ENCODE peak calls at places on chromosomes 3 and 15, in six cellular contexts. One of them, this sample, is unnamed.

GRCh38 chr15:75751901-75752300 is 39.3 kb upstream of the CSPG4 start:
- DNase-seq in omental fat pad: no peak
- DNase-seq in chondrocyte: no peak
- DNase-seq in brain microvascular endothelial cell: no peak
- DNase-seq in PC-9: no peak
- DNase-seq in WTC11: no peak
- DNase-seq in this sample: peak; percentile 68

GRCh38 chr3:159787794-159788205 is 200.8 kb upstream of the IL12A start:
- DNase-seq in WTC11: no peak
- DNase-seq in brain microvascular endothelial cell: peak; percentile 94
- DNase-seq in omental fat pad: no peak
- DNase-seq in chondrocyte: no peak
- DNase-seq in PC-9: peak; percentile 71
- DNase-seq in this sample: no peak

GRCh38 chr3:15616053-15616452 is 14.5 kb downstream of the BTD start:
- DNase-seq in PC-9: no peak
- DNase-seq in brain microvascular endothelial cell: peak; percentile 55
- DNase-seq in omental fat pad: no peak
- DNase-seq in chondrocyte: no peak
- DNase-seq in WTC11: no peak
- DNase-seq in this sample: no peak

GRCh38 chr3:99966657-99967420 is 147.5 kb downstream of the FILIP1L start:
- DNase-seq in brain microvascular endothelial cell: no peak
- DNase-seq in omental fat pad: no peak
- DNase-seq in WTC11: no peak
- DNase-seq in PC-9: no peak
- DNase-seq in chondrocyte: no peak
- DNase-seq in this sample: no peak

GRCh38 chr3:124878561-124879394 is 8.4 kb downstream of the ITGB5 start:
- DNase-seq in WTC11: no peak
- DNase-seq in PC-9: peak; percentile 80
- DNase-seq in chondrocyte: no peak
- DNase-seq in omental fat pad: no peak
- DNase-seq in brain microvascular endothelial cell: peak; percentile 91
- DNase-seq in this sample: peak; percentile 84

GRCh38 chr3:41431386-41431785 is 232.1 kb downstream of the CTNNB1 start:
- DNase-seq in brain microvascular endothelial cell: no peak
- DNase-seq in chondrocyte: no peak
- DNase-seq in omental fat pad: no peak
- DNase-seq in PC-9: no peak
- DNase-seq in WTC11: no peak
- DNase-seq in this sample: no peak

GRCh38 chr15:28084547-28084946 is 14.6 kb downstream of the OCA2 start:
- DNase-seq in chondrocyte: no peak
- DNase-seq in omental fat pad: no peak
- DNase-seq in brain microvascular endothelial cell: no peak
- DNase-seq in WTC11: no peak
- DNase-seq in PC-9: no peak
- DNase-seq in this sample: no peak

GRCh38 chr3:55267206-55267930 is 219.7 kb downstream of the WNT5A start:
- DNase-seq in WTC11: no peak
- DNase-seq in chondrocyte: no peak
- DNase-seq in omental fat pad: no peak
- DNase-seq in PC-9: no peak
- DNase-seq in brain microvascular endothelial cell: no peak
- DNase-seq in this sample: no peak

GRCh38 chr15:70265986-70266385 is 168.3 kb upstream of the TLE3 start:
- DNase-seq in PC-9: no peak
- DNase-seq in omental fat pad: no peak
- DNase-seq in WTC11: no peak
- DNase-seq in brain microvascular endothelial cell: no peak
- DNase-seq in chondrocyte: no peak
- DNase-seq in this sample: no peak

GRCh38 chr3:138256022-138256421 is 68.9 kb downstream of the ARMC8 start:
- DNase-seq in brain microvascular endothelial cell: no peak
- DNase-seq in PC-9: no peak
- DNase-seq in chondrocyte: no peak
- DNase-seq in WTC11: no peak
- DNase-seq in omental fat pad: no peak
- DNase-seq in this sample: no peak

GRCh38 chr3:195012571-195012970 is 258.4 kb downstream of the XXYLT1 start:
- DNase-seq in chondrocyte: no peak
- DNase-seq in WTC11: no peak
- DNase-seq in omental fat pad: no peak
- DNase-seq in brain microvascular endothelial cell: no peak
- DNase-seq in PC-9: no peak
- DNase-seq in this sample: no peak

GRCh38 chr15:37106490-37107001 is 6.2 kb upstream of the MEIS2 start:
- DNase-seq in chondrocyte: no peak
- DNase-seq in WTC11: peak; percentile 62
- DNase-seq in PC-9: no peak
- DNase-seq in brain microvascular endothelial cell: no peak
- DNase-seq in omental fat pad: no peak
- DNase-seq in this sample: no peak

GRCh38 chr3:53114011-53114400 is 16.2 kb downstream of the RFT1 start:
- DNase-seq in WTC11: peak; percentile 85
- DNase-seq in omental fat pad: peak; percentile 80
- DNase-seq in PC-9: peak; percentile 69
- DNase-seq in chondrocyte: no peak
- DNase-seq in brain microvascular endothelial cell: peak; percentile 73
- DNase-seq in this sample: peak; percentile 82

GRCh38 chr3:4409415-4409814 is 57.7 kb downstream of the SUMF1 start:
- DNase-seq in chondrocyte: no peak
- DNase-seq in WTC11: no peak
- DNase-seq in brain microvascular endothelial cell: no peak
- DNase-seq in PC-9: no peak
- DNase-seq in omental fat pad: no peak
- DNase-seq in this sample: no peak

GRCh38 chr3:106578911-106579310 is 710.1 kb upstream of the CBLB start:
- DNase-seq in WTC11: no peak
- DNase-seq in omental fat pad: no peak
- DNase-seq in chondrocyte: no peak
- DNase-seq in brain microvascular endothelial cell: no peak
- DNase-seq in PC-9: no peak
- DNase-seq in this sample: no peak

GRCh38 chr3:183123891-183124290 is 24.6 kb upstream of the MCCC1 start:
- DNase-seq in brain microvascular endothelial cell: no peak
- DNase-seq in chondrocyte: no peak
- DNase-seq in omental fat pad: no peak
- DNase-seq in WTC11: no peak
- DNase-seq in PC-9: no peak
- DNase-seq in this sample: no peak

GRCh38 chr3:38039101-38039898 is at the start of gene DLEC1:
- DNase-seq in brain microvascular endothelial cell: peak; percentile 38
- DNase-seq in WTC11: peak; percentile 81
- DNase-seq in PC-9: peak; percentile 54
- DNase-seq in chondrocyte: no peak
- DNase-seq in omental fat pad: no peak
- DNase-seq in this sample: peak; percentile 91

GRCh38 chr3:31765856-31766255 is 215.2 kb downstream of the OSBPL10 start:
- DNase-seq in WTC11: no peak
- DNase-seq in chondrocyte: no peak
- DNase-seq in omental fat pad: no peak
- DNase-seq in brain microvascular endothelial cell: no peak
- DNase-seq in PC-9: no peak
- DNase-seq in this sample: no peak

GRCh38 chr3:48826451-48826850 is 21.2 kb downstream of the PRKAR2A start:
- DNase-seq in chondrocyte: no peak
- DNase-seq in PC-9: no peak
- DNase-seq in omental fat pad: no peak
- DNase-seq in WTC11: no peak
- DNase-seq in brain microvascular endothelial cell: peak; percentile 96
- DNase-seq in this sample: peak; percentile 25

GRCh38 chr3:124653788-124654469 is 76.3 kb upstream of the UMPS start:
- DNase-seq in omental fat pad: no peak
- DNase-seq in brain microvascular endothelial cell: no peak
- DNase-seq in chondrocyte: no peak
- DNase-seq in PC-9: no peak
- DNase-seq in WTC11: no peak
- DNase-seq in this sample: no peak

GRCh38 chr3:13285007-13285567 is 135.0 kb downstream of the NUP210 start:
- DNase-seq in PC-9: no peak
- DNase-seq in omental fat pad: no peak
- DNase-seq in chondrocyte: peak; percentile 52
- DNase-seq in WTC11: no peak
- DNase-seq in brain microvascular endothelial cell: no peak
- DNase-seq in this sample: no peak

GRCh38 chr3:150238043-150238802 is 169.9 kb upstream of the TSC22D2 start:
- DNase-seq in brain microvascular endothelial cell: no peak
- DNase-seq in omental fat pad: no peak
- DNase-seq in chondrocyte: no peak
- DNase-seq in PC-9: peak; percentile 47
- DNase-seq in WTC11: no peak
- DNase-seq in this sample: no peak

GRCh38 chr3:150239764-150240163 is 168.3 kb upstream of the TSC22D2 start:
- DNase-seq in omental fat pad: no peak
- DNase-seq in WTC11: no peak
- DNase-seq in brain microvascular endothelial cell: no peak
- DNase-seq in chondrocyte: no peak
- DNase-seq in PC-9: no peak
- DNase-seq in this sample: no peak

GRCh38 chr3:150237490-150237889 is 170.6 kb upstream of the TSC22D2 start:
- DNase-seq in omental fat pad: no peak
- DNase-seq in WTC11: no peak
- DNase-seq in PC-9: peak; percentile 75
- DNase-seq in chondrocyte: no peak
- DNase-seq in brain microvascular endothelial cell: no peak
- DNase-seq in this sample: no peak

GRCh38 chr3:150240891-150241290 is 167.2 kb upstream of the TSC22D2 start:
- DNase-seq in omental fat pad: no peak
- DNase-seq in chondrocyte: no peak
- DNase-seq in PC-9: no peak
- DNase-seq in brain microvascular endothelial cell: no peak
- DNase-seq in WTC11: no peak
- DNase-seq in this sample: no peak

GRCh38 chr3:150238995-150239612 is 169.0 kb upstream of the TSC22D2 start:
- DNase-seq in chondrocyte: no peak
- DNase-seq in PC-9: peak; percentile 36
- DNase-seq in brain microvascular endothelial cell: no peak
- DNase-seq in WTC11: peak; percentile 44
- DNase-seq in omental fat pad: no peak
- DNase-seq in this sample: no peak
- TF ChIP-seq CTCF in chondrocyte: peak; percentile 71
- TF ChIP-seq CTCF in PC-9: peak; percentile 62
- TF ChIP-seq CTCF in brain microvascular endothelial cell: peak; percentile 67
- TF ChIP-seq CTCF in WTC11: peak; percentile 18
- TF ChIP-seq CTCF in omental fat pad: no peak
- TF ChIP-seq CTCF in this sample: no peak

GRCh38 chr15:64247535-64247905 is 84.7 kb upstream of the PPIB start:
- DNase-seq in omental fat pad: no peak
- DNase-seq in PC-9: no peak
- DNase-seq in WTC11: no peak
- DNase-seq in brain microvascular endothelial cell: no peak
- DNase-seq in chondrocyte: no peak
- DNase-seq in this sample: no peak
- TF ChIP-seq CTCF in omental fat pad: no peak
- TF ChIP-seq CTCF in PC-9: no peak
- TF ChIP-seq CTCF in WTC11: no peak
- TF ChIP-seq CTCF in brain microvascular endothelial cell: no peak
- TF ChIP-seq CTCF in chondrocyte: no peak
- TF ChIP-seq CTCF in this sample: no peak

DNA sequence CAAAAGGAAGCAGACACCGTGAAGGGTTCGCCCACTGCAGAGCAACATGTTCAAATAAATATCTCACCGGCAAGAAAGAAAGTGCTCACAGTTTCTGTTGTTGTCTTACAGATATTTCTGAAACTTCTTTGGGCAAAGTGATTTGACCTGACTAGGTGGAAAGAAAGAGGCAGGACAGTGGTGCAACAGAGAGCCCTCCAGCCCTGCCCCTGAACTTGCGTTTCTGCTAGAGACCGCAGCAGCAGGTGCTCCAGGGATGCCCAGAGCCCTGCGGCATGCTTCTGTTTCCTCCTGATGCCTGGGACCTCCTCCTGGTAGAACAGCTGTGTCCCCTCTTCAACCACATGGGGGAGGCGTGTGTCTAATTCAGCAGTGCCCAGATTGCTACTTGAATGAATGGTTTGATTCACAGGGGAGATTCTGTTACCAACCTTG is 123.4 kb downstream of the ATP10A start:
- DNase-seq in chondrocyte: no peak
- DNase-seq in PC-9: no peak
- DNase-seq in WTC11: peak; percentile 36
- DNase-seq in brain microvascular endothelial cell: peak; percentile 43
- DNase-seq in omental fat pad: no peak
- DNase-seq in this sample: no peak
- TF ChIP-seq CTCF in chondrocyte: peak; percentile 74
- TF ChIP-seq CTCF in PC-9: no peak
- TF ChIP-seq CTCF in WTC11: no peak
- TF ChIP-seq CTCF in brain microvascular endothelial cell: peak; percentile 58
- TF ChIP-seq CTCF in omental fat pad: no peak
- TF ChIP-seq CTCF in this sample: no peak

GRCh38 chr3:147390589-147391569 is 15.5 kb downstream of the ZIC4 start:
- DNase-seq in omental fat pad: no peak
- DNase-seq in brain microvascular endothelial cell: no peak
- DNase-seq in chondrocyte: peak; percentile 90
- DNase-seq in WTC11: peak; percentile 52
- DNase-seq in PC-9: no peak
- DNase-seq in this sample: peak; percentile 75

GRCh38 chr3:147391726-147392082 is 14.6 kb downstream of the ZIC4 start:
- DNase-seq in brain microvascular endothelial cell: no peak
- DNase-seq in omental fat pad: no peak
- DNase-seq in WTC11: no peak
- DNase-seq in PC-9: no peak
- DNase-seq in chondrocyte: no peak
- DNase-seq in this sample: peak; percentile 68

GRCh38 chr3:147392083-147392916 is 14.0 kb downstream of the ZIC4 start:
- DNase-seq in PC-9: no peak
- DNase-seq in chondrocyte: peak; percentile 97
- DNase-seq in WTC11: peak; percentile 89
- DNase-seq in omental fat pad: no peak
- DNase-seq in brain microvascular endothelial cell: peak; percentile 73
- DNase-seq in this sample: peak; percentile 94

GRCh38 chr3:147394168-147394941 is 12.0 kb downstream of the ZIC4 start:
- DNase-seq in WTC11: no peak
- DNase-seq in chondrocyte: no peak
- DNase-seq in PC-9: no peak
- DNase-seq in brain microvascular endothelial cell: no peak
- DNase-seq in omental fat pad: no peak
- DNase-seq in this sample: no peak

DNA sequence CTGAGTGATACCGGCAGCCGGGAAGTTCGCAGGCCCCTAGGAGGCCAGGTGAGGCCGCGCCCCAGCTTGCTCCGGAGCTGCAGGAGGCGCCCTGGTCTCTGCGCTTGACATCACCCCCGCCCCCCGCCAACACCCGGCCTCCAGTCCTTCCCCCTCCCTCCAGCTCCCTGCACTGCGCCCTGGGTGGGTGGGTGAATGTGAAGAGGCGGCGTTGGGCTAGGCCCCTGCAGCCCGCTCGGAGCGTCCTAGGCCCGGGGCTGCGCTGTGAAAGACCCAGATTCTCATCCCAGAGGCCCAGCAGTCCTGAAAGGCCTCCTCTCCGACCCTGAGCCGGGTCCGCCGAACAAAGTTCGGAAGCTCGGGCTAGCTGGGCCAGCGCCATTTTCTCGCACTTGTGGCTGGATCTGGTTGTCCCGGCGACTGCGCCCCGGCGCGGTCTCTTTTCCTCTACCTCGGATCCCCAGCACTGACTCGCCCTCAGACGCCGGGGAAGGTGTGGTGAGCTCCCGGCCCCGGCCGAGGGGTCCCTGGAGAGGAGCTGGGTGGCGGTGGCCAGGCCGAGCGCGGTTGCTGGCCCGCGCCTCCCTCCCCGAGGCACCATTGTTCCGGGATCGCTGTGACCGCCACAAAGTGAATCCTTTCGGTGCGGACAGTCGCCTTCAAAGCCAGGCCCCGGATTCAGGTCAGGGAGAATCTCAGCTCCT is 12.9 kb downstream of the ZIC4 start:
- DNase-seq in WTC11: peak; percentile 86
- DNase-seq in omental fat pad: no peak
- DNase-seq in chondrocyte: peak; percentile 94
- DNase-seq in brain microvascular endothelial cell: no peak
- DNase-seq in PC-9: no peak
- DNase-seq in this sample: no peak
- TF ChIP-seq CTCF in WTC11: no peak
- TF ChIP-seq CTCF in omental fat pad: no peak
- TF ChIP-seq CTCF in chondrocyte: no peak
- TF ChIP-seq CTCF in brain microvascular endothelial cell: peak; percentile 12
- TF ChIP-seq CTCF in PC-9: no peak
- TF ChIP-seq CTCF in this sample: no peak